ENCODE peak calls at places on chromosome 19, in six cellular contexts. L is cardiac muscle cell, R is cardiac fibroblast, O is stomach, J is endothelial cell, S is PC-3. A is an unnamed sample.
A peak's percentile ranks its signal among the peaks of the same experiment; 100 is the strongest.

GRCh38 chr19:725461-726089 is 16.8 kb downstream of the PALM start:
- DNase-seq in L (no peak), R (no peak), S (no peak), O (no peak), J (no peak), A (no peak)

GRCh38 chr19:23436318-23436717 is 41.0 kb upstream of the ZNF91 start:
- DNase-seq in S (peak; percentile 4), J (no peak), R (no peak), O (no peak), L (no peak), A (no peak)

GRCh38 chr19:35509861-35510625 is 3.4 kb downstream of the DMKN start:
- DNase-seq in O (peak; percentile 90), L (peak; percentile 93), S (peak; percentile 89), J (peak; percentile 88), R (peak; percentile 57), A (peak; percentile 75)

GRCh38 chr19:41353466-41354342 is at the start of gene TGFB1:
- DNase-seq in S (peak; percentile 77), R (peak; percentile 95), J (peak; percentile 85), L (peak; percentile 77), O (peak; percentile 85), A (peak; percentile 64)

GRCh38 chr19:10554760-10555612 is 10.8 kb downstream of the KRI1 start:
- DNase-seq in L (no peak), S (no peak), J (no peak), R (no peak), O (no peak), A (no peak)

GRCh38 chr19:43545276-43545675 is 12.3 kb downstream of the ZNF575 start:
- DNase-seq in J (no peak), S (no peak), R (no peak), L (no peak), O (no peak), A (no peak)

GRCh38 chr19:43776285-43776684 is 4.5 kb downstream of the KCNN4 start:
- DNase-seq in O (no peak), R (no peak), L (no peak), S (no peak), J (no peak), A (no peak)

GRCh38 chr19:36488816-36489138 is 584 bp downstream of the ZNF566 start:
- DNase-seq in J (no peak), L (peak; percentile 14), O (no peak), S (peak; percentile 12), R (peak; percentile 3), A (no peak)

GRCh38 chr19:10333758-10334339 is 520 bp upstream of the RAVER1 start:
- DNase-seq in O (no peak), S (no peak), R (no peak), L (peak; percentile 21), J (no peak), A (no peak)

DNA sequence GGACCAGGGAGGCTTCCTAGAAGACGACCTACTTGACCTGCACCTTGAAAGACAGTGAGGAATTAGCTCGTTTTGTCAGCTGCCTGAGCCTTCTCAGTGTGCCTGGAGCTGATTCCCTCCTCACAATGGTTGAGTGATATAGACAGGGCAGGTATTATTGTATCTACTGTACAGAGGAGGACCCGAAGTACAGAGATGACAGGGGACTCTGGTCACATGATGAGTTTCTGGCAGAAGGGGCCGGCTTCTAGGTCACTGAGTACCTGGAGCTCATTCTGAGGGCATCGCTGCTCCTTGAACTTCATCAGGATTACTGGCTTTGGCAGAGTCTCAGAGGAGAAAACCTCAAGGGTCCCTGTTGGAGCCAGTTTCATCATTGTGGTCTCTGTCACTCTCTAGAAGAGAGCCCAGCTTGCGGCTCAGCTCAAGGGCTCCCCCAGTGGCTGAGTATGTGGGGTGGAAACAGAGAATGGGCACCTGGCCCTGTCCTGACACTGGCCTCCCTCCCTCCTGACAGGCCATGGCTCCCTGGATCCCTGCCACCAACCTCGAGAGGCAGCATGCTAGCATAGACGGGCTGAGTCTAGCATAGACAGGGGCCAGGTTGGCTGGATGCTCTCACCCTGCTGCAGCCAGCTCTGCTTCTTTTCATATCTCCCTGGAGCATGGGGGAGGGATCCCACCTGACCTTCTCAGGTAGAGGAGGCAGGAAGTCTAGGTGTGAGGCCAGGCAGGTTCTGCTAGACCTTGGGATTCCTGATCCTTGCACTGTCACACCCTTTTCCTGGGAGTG is 38.7 kb downstream of the NFIX start:
- DNase-seq in O (peak; percentile 77), L (peak; percentile 41), S (peak; percentile 79), R (peak; percentile 79), J (peak; percentile 77), A (no peak)
- TF ChIP-seq CTCF in O (no peak), L (peak; percentile 95), S (peak; percentile 94), R (peak; percentile 96), J (peak; percentile 60), A (no peak)

GRCh38 chr19:4210166-4210731 is 19.1 kb upstream of the EBI3 start:
- DNase-seq in J (no peak), R (no peak), O (no peak), L (no peak), S (no peak), A (no peak)

GRCh38 chr19:4200940-4201542 is 18.6 kb downstream of the ANKRD24 start:
- DNase-seq in L (no peak), J (no peak), R (no peak), O (no peak), S (no peak), A (no peak)

GRCh38 chr19:4201798-4202197 is 19.3 kb downstream of the ANKRD24 start:
- DNase-seq in L (no peak), J (no peak), R (no peak), S (no peak), O (no peak), A (no peak)

GRCh38 chr19:4208385-4209094 is 20.8 kb upstream of the EBI3 start:
- DNase-seq in O (no peak), R (peak; percentile 28), J (no peak), S (peak; percentile 50), L (no peak), A (no peak)

GRCh38 chr19:4206818-4207484 is 22.4 kb upstream of the EBI3 start:
- DNase-seq in O (no peak), L (no peak), S (no peak), R (peak; percentile 54), J (no peak), A (no peak)
- TF ChIP-seq CTCF in O (no peak), L (peak; percentile 26), S (peak; percentile 22), R (peak; percentile 51), J (no peak), A (no peak)

GRCh38 chr19:8321067-8321759 is at the start of the genes NDUFA7 and RPS28:
- DNase-seq in J (peak; percentile 96), R (peak; percentile 98), S (peak; percentile 99), O (peak; percentile 99), L (peak; percentile 98), A (peak; percentile 93)
- TF ChIP-seq CTCF in J (no peak), R (no peak), S (peak; percentile 38), O (no peak), L (peak; percentile 11), A (no peak)

DNA sequence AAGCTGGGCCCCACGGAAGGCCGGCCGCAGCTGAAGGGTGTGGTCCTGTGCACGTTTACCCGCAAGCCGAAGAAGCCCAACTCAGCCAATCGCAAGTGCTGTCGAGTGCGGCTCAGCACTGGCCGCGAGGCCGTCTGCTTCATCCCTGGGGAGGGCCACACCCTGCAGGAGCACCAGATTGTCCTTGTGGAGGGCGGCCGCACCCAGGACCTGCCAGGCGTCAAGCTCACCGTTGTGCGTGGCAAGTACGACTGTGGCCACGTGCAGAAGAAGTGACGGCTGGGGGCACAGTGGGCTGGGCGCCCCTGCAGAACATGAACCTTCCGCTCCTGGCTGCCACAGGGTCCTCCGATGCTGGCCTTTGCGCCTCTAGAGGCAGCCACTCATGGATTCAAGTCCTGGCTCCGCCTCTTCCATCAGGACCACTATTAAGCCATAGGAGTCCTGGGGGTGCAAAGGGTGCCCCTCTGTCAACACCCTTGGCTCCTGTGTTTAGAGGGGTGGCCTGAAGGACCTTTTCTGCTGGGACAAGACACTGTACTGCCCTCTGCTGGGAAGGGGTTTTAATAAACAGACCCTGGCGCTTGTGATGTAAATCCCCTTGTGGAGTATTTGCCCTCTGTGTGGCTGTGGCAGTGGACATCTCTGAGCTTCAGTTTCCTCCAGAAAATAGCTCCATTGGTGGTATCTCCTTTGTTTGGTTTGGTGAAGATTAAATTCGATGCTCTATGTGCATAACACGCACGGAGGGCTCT is 1.9 kb downstream of the MRPS12 start:
- DNase-seq in S (peak; percentile 6), J (no peak), R (peak; percentile 64), O (no peak), L (peak; percentile 60), A (no peak)
- TF ChIP-seq CTCF in S (peak; percentile 42), J (no peak), R (peak; percentile 36), O (no peak), L (peak; percentile 41), A (no peak)

DNA sequence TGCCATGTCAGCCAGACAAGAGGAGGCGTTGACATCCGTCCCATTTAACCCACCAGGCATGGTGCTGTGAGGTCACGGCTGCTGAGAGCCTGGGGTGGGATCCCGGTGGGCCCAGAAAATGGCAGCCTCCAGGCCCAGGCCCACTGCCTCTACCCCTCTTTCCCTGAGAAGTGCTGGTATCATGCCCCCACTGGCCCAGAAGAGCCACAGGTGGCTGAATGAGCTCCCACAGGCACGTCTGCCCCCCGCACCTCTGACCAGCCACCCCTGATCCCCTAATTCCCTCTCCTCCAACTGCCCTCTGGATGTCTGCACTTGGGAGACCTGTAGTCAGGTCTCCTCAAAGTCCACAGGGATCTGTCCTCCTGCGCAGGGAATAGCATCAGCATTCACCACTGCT is 37.3 kb upstream of the KCTD15 start:
- DNase-seq in S (no peak), J (no peak), L (no peak), R (no peak), O (no peak), A (no peak)
- TF ChIP-seq CTCF in S (no peak), J (no peak), L (no peak), R (no peak), O (no peak), A (no peak)

A was measured in omental fat pad.